ENCODE peak calls at places on chromosomes 12 and 14, in nine cellular contexts. One of them, this sample, is unnamed.

GRCh38 chr12:111298583-111299436 is 70.1 kb downstream of the PHETA1 start:
- DNase-seq in HT-29: peak; percentile 52
- DNase-seq in CD4-positive, CD25-positive, alpha-beta regulatory T cell: peak; percentile 24
- DNase-seq in hippocampal formation: peak; percentile 3
- DNase-seq in CD8-positive, alpha-beta T cell: peak; percentile 26
- DNase-seq in non-pigmented ciliary epithelial cell: no peak
- DNase-seq in WERI-Rb-1: peak; percentile 67
- DNase-seq in Kasumi-1: peak; percentile 69
- DNase-seq in islet precursor cell: peak; percentile 90
- DNase-seq in this sample: no peak

GRCh38 chr12:121803861-121804416 is at the start of gene SETD1B:
- DNase-seq in HT-29: peak; percentile 47
- DNase-seq in CD4-positive, CD25-positive, alpha-beta regulatory T cell: peak; percentile 52
- DNase-seq in hippocampal formation: peak; percentile 63
- DNase-seq in CD8-positive, alpha-beta T cell: no peak
- DNase-seq in non-pigmented ciliary epithelial cell: no peak
- DNase-seq in WERI-Rb-1: peak; percentile 47
- DNase-seq in Kasumi-1: peak; percentile 36
- DNase-seq in islet precursor cell: peak; percentile 86
- DNase-seq in this sample: no peak

GRCh38 chr14:55802986-55803431 is 223.0 kb downstream of the KTN1 start:
- DNase-seq in HT-29: peak; percentile 71
- DNase-seq in CD4-positive, CD25-positive, alpha-beta regulatory T cell: no peak
- DNase-seq in hippocampal formation: no peak
- DNase-seq in CD8-positive, alpha-beta T cell: no peak
- DNase-seq in non-pigmented ciliary epithelial cell: no peak
- DNase-seq in WERI-Rb-1: no peak
- DNase-seq in Kasumi-1: no peak
- DNase-seq in islet precursor cell: no peak
- DNase-seq in this sample: no peak

GRCh38 chr12:62691309-62691708 is 224.7 kb downstream of the MON2 start:
- DNase-seq in HT-29: no peak
- DNase-seq in CD4-positive, CD25-positive, alpha-beta regulatory T cell: no peak
- DNase-seq in hippocampal formation: no peak
- DNase-seq in CD8-positive, alpha-beta T cell: no peak
- DNase-seq in non-pigmented ciliary epithelial cell: no peak
- DNase-seq in WERI-Rb-1: no peak
- DNase-seq in Kasumi-1: no peak
- DNase-seq in islet precursor cell: no peak
- DNase-seq in this sample: no peak

GRCh38 chr12:108573310-108573709 is 10.9 kb downstream of the ISCU start:
- DNase-seq in HT-29: no peak
- DNase-seq in CD4-positive, CD25-positive, alpha-beta regulatory T cell: no peak
- DNase-seq in hippocampal formation: no peak
- DNase-seq in CD8-positive, alpha-beta T cell: no peak
- DNase-seq in non-pigmented ciliary epithelial cell: no peak
- DNase-seq in WERI-Rb-1: no peak
- DNase-seq in Kasumi-1: no peak
- DNase-seq in islet precursor cell: peak; percentile 10
- DNase-seq in this sample: peak; percentile 69

GRCh38 chr14:65492277-65492676 is 79.7 kb downstream of the FUT8 start:
- DNase-seq in HT-29: no peak
- DNase-seq in CD4-positive, CD25-positive, alpha-beta regulatory T cell: no peak
- DNase-seq in hippocampal formation: no peak
- DNase-seq in CD8-positive, alpha-beta T cell: no peak
- DNase-seq in non-pigmented ciliary epithelial cell: no peak
- DNase-seq in WERI-Rb-1: no peak
- DNase-seq in Kasumi-1: peak; percentile 58
- DNase-seq in islet precursor cell: no peak
- DNase-seq in this sample: no peak

GRCh38 chr14:23483216-23483854 is 13.8 kb downstream of the NGDN start:
- DNase-seq in HT-29: peak; percentile 10
- DNase-seq in CD4-positive, CD25-positive, alpha-beta regulatory T cell: no peak
- DNase-seq in hippocampal formation: peak; percentile 73
- DNase-seq in CD8-positive, alpha-beta T cell: no peak
- DNase-seq in non-pigmented ciliary epithelial cell: no peak
- DNase-seq in WERI-Rb-1: peak; percentile 85
- DNase-seq in Kasumi-1: peak; percentile 48
- DNase-seq in islet precursor cell: peak; percentile 76
- DNase-seq in this sample: no peak

GRCh38 chr12:2339022-2339431 is 286.2 kb downstream of the CACNA1C start:
- DNase-seq in HT-29: peak; percentile 67
- DNase-seq in CD4-positive, CD25-positive, alpha-beta regulatory T cell: no peak
- DNase-seq in hippocampal formation: no peak
- DNase-seq in CD8-positive, alpha-beta T cell: no peak
- DNase-seq in non-pigmented ciliary epithelial cell: peak; percentile 74
- DNase-seq in WERI-Rb-1: no peak
- DNase-seq in Kasumi-1: no peak
- DNase-seq in islet precursor cell: no peak
- DNase-seq in this sample: no peak

GRCh38 chr14:21852061-21852664 is 178.5 kb upstream of the OR4E1 start:
- DNase-seq in HT-29: peak; percentile 59
- DNase-seq in CD4-positive, CD25-positive, alpha-beta regulatory T cell: peak; percentile 69
- DNase-seq in hippocampal formation: peak; percentile 40
- DNase-seq in CD8-positive, alpha-beta T cell: peak; percentile 49
- DNase-seq in non-pigmented ciliary epithelial cell: no peak
- DNase-seq in WERI-Rb-1: peak; percentile 19
- DNase-seq in Kasumi-1: peak; percentile 77
- DNase-seq in islet precursor cell: peak; percentile 75
- DNase-seq in this sample: no peak

GRCh38 chr12:123897221-123897620 is 75.4 kb downstream of the CCDC92 start:
- DNase-seq in HT-29: no peak
- DNase-seq in CD4-positive, CD25-positive, alpha-beta regulatory T cell: no peak
- DNase-seq in hippocampal formation: no peak
- DNase-seq in CD8-positive, alpha-beta T cell: no peak
- DNase-seq in non-pigmented ciliary epithelial cell: peak; percentile 45
- DNase-seq in WERI-Rb-1: no peak
- DNase-seq in Kasumi-1: no peak
- DNase-seq in islet precursor cell: no peak
- DNase-seq in this sample: no peak

GRCh38 chr12:9940370-9940769 is 8.2 kb upstream of the CLEC2A start:
- DNase-seq in HT-29: no peak
- DNase-seq in CD4-positive, CD25-positive, alpha-beta regulatory T cell: no peak
- DNase-seq in hippocampal formation: no peak
- DNase-seq in CD8-positive, alpha-beta T cell: no peak
- DNase-seq in non-pigmented ciliary epithelial cell: no peak
- DNase-seq in WERI-Rb-1: no peak
- DNase-seq in Kasumi-1: peak; percentile 36
- DNase-seq in islet precursor cell: no peak
- DNase-seq in this sample: no peak

GRCh38 chr12:132110677-132111076 is 33.4 kb downstream of the DDX51 start:
- DNase-seq in HT-29: no peak
- DNase-seq in CD4-positive, CD25-positive, alpha-beta regulatory T cell: no peak
- DNase-seq in hippocampal formation: no peak
- DNase-seq in CD8-positive, alpha-beta T cell: no peak
- DNase-seq in non-pigmented ciliary epithelial cell: no peak
- DNase-seq in WERI-Rb-1: no peak
- DNase-seq in Kasumi-1: no peak
- DNase-seq in islet precursor cell: no peak
- DNase-seq in this sample: no peak

GRCh38 chr12:24069532-24070395 is 120.3 kb upstream of the SOX5 start:
- DNase-seq in HT-29: peak; percentile 46
- DNase-seq in CD4-positive, CD25-positive, alpha-beta regulatory T cell: no peak
- DNase-seq in hippocampal formation: no peak
- DNase-seq in CD8-positive, alpha-beta T cell: no peak
- DNase-seq in non-pigmented ciliary epithelial cell: no peak
- DNase-seq in WERI-Rb-1: peak; percentile 65
- DNase-seq in Kasumi-1: no peak
- DNase-seq in islet precursor cell: peak; percentile 91
- DNase-seq in this sample: no peak

GRCh38 chr14:85531594-85532391 is 1.8 kb downstream of the FLRT2 start:
- DNase-seq in HT-29: no peak
- DNase-seq in CD4-positive, CD25-positive, alpha-beta regulatory T cell: no peak
- DNase-seq in hippocampal formation: peak; percentile 39
- DNase-seq in CD8-positive, alpha-beta T cell: no peak
- DNase-seq in non-pigmented ciliary epithelial cell: no peak
- DNase-seq in WERI-Rb-1: peak; percentile 70
- DNase-seq in Kasumi-1: peak; percentile 98
- DNase-seq in islet precursor cell: peak; percentile 80
- DNase-seq in this sample: no peak

GRCh38 chr12:110916295-110916875 is 4.0 kb downstream of the MYL2 start:
- DNase-seq in HT-29: no peak
- DNase-seq in CD4-positive, CD25-positive, alpha-beta regulatory T cell: no peak
- DNase-seq in hippocampal formation: no peak
- DNase-seq in CD8-positive, alpha-beta T cell: no peak
- DNase-seq in non-pigmented ciliary epithelial cell: no peak
- DNase-seq in WERI-Rb-1: no peak
- DNase-seq in Kasumi-1: no peak
- DNase-seq in islet precursor cell: no peak
- DNase-seq in this sample: no peak

GRCh38 chr14:105268736-105269354 is 20.5 kb downstream of the BTBD6 start:
- DNase-seq in HT-29: no peak
- DNase-seq in CD4-positive, CD25-positive, alpha-beta regulatory T cell: no peak
- DNase-seq in hippocampal formation: no peak
- DNase-seq in CD8-positive, alpha-beta T cell: no peak
- DNase-seq in non-pigmented ciliary epithelial cell: no peak
- DNase-seq in WERI-Rb-1: no peak
- DNase-seq in Kasumi-1: no peak
- DNase-seq in islet precursor cell: no peak
- DNase-seq in this sample: no peak

GRCh38 chr14:87944987-87945604 is 47.9 kb downstream of the GALC start:
- DNase-seq in HT-29: peak; percentile 56
- DNase-seq in CD4-positive, CD25-positive, alpha-beta regulatory T cell: peak; percentile 50
- DNase-seq in hippocampal formation: no peak
- DNase-seq in CD8-positive, alpha-beta T cell: no peak
- DNase-seq in non-pigmented ciliary epithelial cell: peak; percentile 32
- DNase-seq in WERI-Rb-1: no peak
- DNase-seq in Kasumi-1: peak; percentile 58
- DNase-seq in islet precursor cell: no peak
- DNase-seq in this sample: no peak

GRCh38 chr12:43836455-43836989 is 641 bp downstream of the TMEM117 start:
- DNase-seq in HT-29: peak; percentile 40
- DNase-seq in CD4-positive, CD25-positive, alpha-beta regulatory T cell: peak; percentile 13
- DNase-seq in hippocampal formation: no peak
- DNase-seq in CD8-positive, alpha-beta T cell: no peak
- DNase-seq in non-pigmented ciliary epithelial cell: no peak
- DNase-seq in WERI-Rb-1: no peak
- DNase-seq in Kasumi-1: peak; percentile 39
- DNase-seq in islet precursor cell: no peak
- DNase-seq in this sample: no peak

GRCh38 chr14:65928995-65929394 is 516.5 kb downstream of the FUT8 start:
- DNase-seq in HT-29: no peak
- DNase-seq in CD4-positive, CD25-positive, alpha-beta regulatory T cell: no peak
- DNase-seq in hippocampal formation: no peak
- DNase-seq in CD8-positive, alpha-beta T cell: no peak
- DNase-seq in non-pigmented ciliary epithelial cell: no peak
- DNase-seq in WERI-Rb-1: no peak
- DNase-seq in Kasumi-1: no peak
- DNase-seq in islet precursor cell: no peak
- DNase-seq in this sample: no peak

GRCh38 chr14:91215381-91215780 is 29.1 kb downstream of the GPR68 start:
- DNase-seq in HT-29: no peak
- DNase-seq in CD4-positive, CD25-positive, alpha-beta regulatory T cell: no peak
- DNase-seq in hippocampal formation: no peak
- DNase-seq in CD8-positive, alpha-beta T cell: no peak
- DNase-seq in non-pigmented ciliary epithelial cell: no peak
- DNase-seq in WERI-Rb-1: no peak
- DNase-seq in Kasumi-1: no peak
- DNase-seq in islet precursor cell: no peak
- DNase-seq in this sample: no peak

GRCh38 chr12:132624910-132625630 is 6.5 kb downstream of the P2RX2 start:
- DNase-seq in HT-29: no peak
- DNase-seq in CD4-positive, CD25-positive, alpha-beta regulatory T cell: no peak
- DNase-seq in hippocampal formation: no peak
- DNase-seq in CD8-positive, alpha-beta T cell: no peak
- DNase-seq in non-pigmented ciliary epithelial cell: no peak
- DNase-seq in WERI-Rb-1: no peak
- DNase-seq in Kasumi-1: no peak
- DNase-seq in islet precursor cell: no peak
- DNase-seq in this sample: no peak

GRCh38 chr12:132622437-132623071 is 4.0 kb downstream of the P2RX2 start:
- DNase-seq in HT-29: peak; percentile 32
- DNase-seq in CD4-positive, CD25-positive, alpha-beta regulatory T cell: no peak
- DNase-seq in hippocampal formation: no peak
- DNase-seq in CD8-positive, alpha-beta T cell: no peak
- DNase-seq in non-pigmented ciliary epithelial cell: peak; percentile 71
- DNase-seq in WERI-Rb-1: no peak
- DNase-seq in Kasumi-1: no peak
- DNase-seq in islet precursor cell: peak; percentile 77
- DNase-seq in this sample: no peak

GRCh38 chr12:115666168-115666567 is 611.3 kb downstream of the MED13L start:
- DNase-seq in HT-29: no peak
- DNase-seq in CD4-positive, CD25-positive, alpha-beta regulatory T cell: no peak
- DNase-seq in hippocampal formation: no peak
- DNase-seq in CD8-positive, alpha-beta T cell: no peak
- DNase-seq in non-pigmented ciliary epithelial cell: no peak
- DNase-seq in WERI-Rb-1: no peak
- DNase-seq in Kasumi-1: no peak
- DNase-seq in islet precursor cell: peak; percentile 7
- DNase-seq in this sample: no peak